ENCODE peak calls at places on chromosome 22, in eight cellular contexts. V, C, K, Q, E, G, Y and Z are unnamed samples.

GRCh38 chr22:24146791-24147353 is 34.4 kb upstream of the SUSD2 start:
- DNase-seq in V (no peak), C (no peak), K (peak; percentile 83), Q (no peak), E (peak; percentile 84), G (no peak), Y (peak; percentile 42), Z (peak; percentile 55)

GRCh38 chr22:46588279-46589140 is 31.7 kb upstream of the GRAMD4 start:
- DNase-seq in V (no peak), C (peak; percentile 37), K (no peak), Q (no peak), E (no peak), G (no peak), Y (no peak), Z (no peak)

GRCh38 chr22:49788492-49788891 is 39.2 kb downstream of the BRD1 start:
- DNase-seq in V (no peak), C (peak; percentile 63), K (no peak), Q (no peak), E (no peak), G (no peak), Y (peak; percentile 56), Z (no peak)

GRCh38 chr22:42619261-42620063 is 4.8 kb upstream of the POLDIP3 start:
- DNase-seq in V (no peak), C (no peak), K (no peak), Q (no peak), E (no peak), G (no peak), Y (peak; percentile 16), Z (no peak)

GRCh38 chr22:28006271-28006670 is 87.2 kb upstream of the PITPNB start:
- DNase-seq in V (no peak), C (no peak), K (no peak), Q (no peak), E (no peak), G (no peak), Y (no peak), Z (no peak)

GRCh38 chr22:22959147-22959827 is 71.7 kb downstream of the IGLL5 start:
- DNase-seq in V (peak; percentile 80), C (peak; percentile 67), K (no peak), Q (peak; percentile 74), E (peak; percentile 59), G (peak; percentile 88), Y (peak; percentile 81), Z (peak; percentile 77)

GRCh38 chr22:40024201-40025061 is 29.7 kb downstream of the FAM83F start:
- DNase-seq in V (peak; percentile 73), C (peak; percentile 86), K (no peak), Q (peak; percentile 86), E (no peak), G (peak; percentile 76), Y (peak; percentile 82), Z (peak; percentile 76)

GRCh38 chr22:24060375-24060788 is 49.3 kb downstream of the CABIN1 start:
- DNase-seq in V (no peak), C (no peak), K (peak; percentile 74), Q (no peak), E (peak; percentile 93), G (no peak), Y (no peak), Z (no peak)

GRCh38 chr22:42814215-42814614 is 42.9 kb downstream of the ARFGAP3 start:
- DNase-seq in V (no peak), C (no peak), K (no peak), Q (no peak), E (no peak), G (no peak), Y (no peak), Z (no peak)

GRCh38 chr22:43829904-43830851 is 18.1 kb upstream of the EFCAB6 start:
- DNase-seq in V (no peak), C (no peak), K (peak; percentile 88), Q (no peak), E (peak; percentile 40), G (no peak), Y (no peak), Z (no peak)

GRCh38 chr22:23306438-23306921 is 126.2 kb downstream of the BCR start:
- DNase-seq in V (no peak), C (no peak), K (peak; percentile 80), Q (no peak), E (no peak), G (no peak), Y (no peak), Z (no peak)

GRCh38 chr22:48404004-48404403 is 1423.7 kb downstream of the BRD1 start:
- DNase-seq in V (no peak), C (no peak), K (no peak), Q (no peak), E (no peak), G (no peak), Y (no peak), Z (no peak)

GRCh38 chr22:21734540-21735197 is 925 bp downstream of the YPEL1 start:
- DNase-seq in V (no peak), C (no peak), K (no peak), Q (no peak), E (no peak), G (no peak), Y (no peak), Z (peak; percentile 30)

GRCh38 chr22:40399661-40400060 is 29.3 kb downstream of the SGSM3 start:
- DNase-seq in V (no peak), C (no peak), K (no peak), Q (no peak), E (no peak), G (no peak), Y (no peak), Z (peak; percentile 29)

GRCh38 chr22:35587447-35587870 is 29.7 kb downstream of the MB start:
- DNase-seq in V (no peak), C (peak; percentile 42), K (no peak), Q (no peak), E (no peak), G (no peak), Y (peak; percentile 60), Z (no peak)

GRCh38 chr22:24323695-24324094 is 53.1 kb downstream of the SPECC1L start:
- DNase-seq in V (no peak), C (no peak), K (no peak), Q (no peak), E (no peak), G (no peak), Y (no peak), Z (no peak)

GRCh38 chr22:49976439-49977175 is 16.0 kb downstream of the PIM3 start:
- DNase-seq in V (peak; percentile 53), C (no peak), K (no peak), Q (peak; percentile 78), E (no peak), G (no peak), Y (peak; percentile 8), Z (no peak)

GRCh38 chr22:27213766-27214581 is 556.6 kb downstream of the MIAT start:
- DNase-seq in V (no peak), C (peak; percentile 34), K (peak; percentile 87), Q (no peak), E (peak; percentile 53), G (no peak), Y (peak; percentile 38), Z (no peak)

GRCh38 chr22:45963821-45964220 is 13.1 kb downstream of the WNT7B start:
- DNase-seq in V (no peak), C (no peak), K (no peak), Q (no peak), E (no peak), G (no peak), Y (no peak), Z (no peak)

GRCh38 chr22:39343259-39344045 is 6.3 kb upstream of the SYNGR1 start:
- DNase-seq in V (peak; percentile 70), C (peak; percentile 52), K (no peak), Q (peak; percentile 72), E (peak; percentile 39), G (peak; percentile 62), Y (peak; percentile 66), Z (peak; percentile 78)

GRCh38 chr22:44567846-44568493 is 69.9 kb upstream of the RTL6 start:
- DNase-seq in V (peak; percentile 68), C (peak; percentile 62), K (no peak), Q (no peak), E (peak; percentile 9), G (no peak), Y (peak; percentile 65), Z (peak; percentile 59)

GRCh38 chr22:38802671-38803121 is 8.8 kb upstream of the DNAL4 start:
- DNase-seq in V (no peak), C (no peak), K (no peak), Q (no peak), E (peak; percentile 53), G (no peak), Y (peak; percentile 33), Z (peak; percentile 62)

GRCh38 chr22:30266445-30267381 is at the start of gene OSM:
- DNase-seq in V (peak; percentile 83), C (peak; percentile 70), K (no peak), Q (peak; percentile 57), E (no peak), G (no peak), Y (peak; percentile 74), Z (no peak)

GRCh38 chr22:32836286-32836859 is 34.9 kb downstream of the TIMP3 start:
- DNase-seq in V (no peak), C (no peak), K (no peak), Q (peak; percentile 33), E (no peak), G (no peak), Y (no peak), Z (peak; percentile 36)

GRCh38 chr22:44389926-44390925 is 77.5 kb upstream of the SHISAL1 start:
- DNase-seq in V (peak; percentile 38), C (no peak), K (peak; percentile 54), Q (no peak), E (no peak), G (no peak), Y (no peak), Z (no peak)

GRCh38 chr22:50316114-50317065 is 8.9 kb upstream of the PLXNB2 start:
- DNase-seq in V (no peak), C (no peak), K (no peak), Q (no peak), E (no peak), G (no peak), Y (no peak), Z (no peak)

GRCh38 chr22:29773233-29773632 is 6.1 kb downstream of the UQCR10 start:
- DNase-seq in V (no peak), C (no peak), K (no peak), Q (no peak), E (no peak), G (no peak), Y (no peak), Z (peak; percentile 77)

GRCh38 chr22:25546242-25546641 is 18.2 kb upstream of the GRK3 start:
- DNase-seq in V (no peak), C (no peak), K (no peak), Q (no peak), E (no peak), G (no peak), Y (no peak), Z (no peak)

GRCh38 chr22:25402501-25403283 is 161.8 kb upstream of the GRK3 start:
- DNase-seq in V (no peak), C (peak; percentile 52), K (no peak), Q (no peak), E (peak; percentile 40), G (no peak), Y (peak; percentile 35), Z (peak; percentile 63)

GRCh38 chr22:37196539-37197450 is 8.7 kb upstream of the C1QTNF6 start:
- DNase-seq in V (peak; percentile 42), C (peak; percentile 93), K (peak; percentile 89), Q (no peak), E (peak; percentile 52), G (no peak), Y (peak; percentile 91), Z (peak; percentile 56)

GRCh38 chr22:36282078-36282831 is 29.3 kb downstream of the APOL1 start:
- DNase-seq in V (no peak), C (no peak), K (no peak), Q (no peak), E (no peak), G (no peak), Y (no peak), Z (no peak)

GRCh38 chr22:42366815-42367581 is 65.2 kb downstream of the NFAM1 start:
- DNase-seq in V (no peak), C (peak; percentile 34), K (no peak), Q (no peak), E (no peak), G (no peak), Y (peak; percentile 28), Z (no peak)

GRCh38 chr22:32587449-32587848 is 112.8 kb downstream of the FBXO7 start:
- DNase-seq in V (no peak), C (no peak), K (peak; percentile 78), Q (no peak), E (no peak), G (no peak), Y (no peak), Z (no peak)

GRCh38 chr22:21947040-21948014 is 5.3 kb downstream of the PPM1F start:
- DNase-seq in V (no peak), C (no peak), K (no peak), Q (no peak), E (peak; percentile 23), G (no peak), Y (no peak), Z (peak; percentile 83)